ENCODE peak calls at places on chromosomes 16 and 17, in four cellular contexts. I, C, U and Q are unnamed samples.

GRCh38 chr17:76826290-76827138 is 41.7 kb upstream of the MGAT5B start:
- DNase-seq in I (no peak), U (no peak), C (no peak), Q (no peak)

GRCh38 chr17:50950002-50950877 is 84.1 kb upstream of the TOB1 start:
- DNase-seq in C (no peak), U (peak), I (peak), Q (peak)

GRCh38 chr16:89365044-89365467 is 125.3 kb downstream of the ANKRD11 start:
- DNase-seq in C (no peak), I (no peak), U (peak), Q (no peak)

GRCh38 chr16:88375236-88376052 is 7.3 kb upstream of the ZNF469 start:
- DNase-seq in C (no peak), I (peak), U (no peak), Q (no peak)

GRCh38 chr16:88617268-88618031 is 20.9 kb upstream of the IL17C start:
- DNase-seq in I (no peak), C (no peak), U (no peak), Q (no peak)

GRCh38 chr17:40559016-40559853 is 6.0 kb downstream of the CCR7 start:
- DNase-seq in I (no peak), C (no peak), U (no peak), Q (peak)

GRCh38 chr17:79461041-79461440 is 149.8 kb downstream of the RBFOX3 start:
- DNase-seq in I (no peak), U (no peak), C (no peak), Q (no peak)

GRCh38 chr16:88920618-88921602 is 54.5 kb upstream of the PABPN1L start:
- DNase-seq in I (no peak), U (peak), C (no peak), Q (peak)

GRCh38 chr16:67760206-67760605 is 41.1 kb upstream of the GFOD2 start:
- DNase-seq in U (no peak), C (no peak), I (no peak), Q (no peak)

GRCh38 chr17:34474706-34475105 is 104.7 kb upstream of the TMEM132E start:
- DNase-seq in I (no peak), U (no peak), C (peak), Q (no peak)

GRCh38 chr17:46782250-46782953 is 36.1 kb downstream of the WNT3 start:
- DNase-seq in I (no peak), C (no peak), U (no peak), Q (peak)

GRCh38 chr16:455453-455852 is 30.0 kb downstream of the RAB11FIP3 start:
- DNase-seq in I (no peak), U (no peak), C (no peak), Q (no peak)

GRCh38 chr17:61144876-61145564 is 254.6 kb upstream of the TBX2 start:
- DNase-seq in I (no peak), U (no peak), C (no peak), Q (no peak)

GRCh38 chr17:63132509-63132911 is 166.5 kb downstream of the TANC2 start:
- DNase-seq in C (no peak), U (peak), I (no peak), Q (no peak)

GRCh38 chr17:2656293-2656692 is 55.3 kb downstream of the CLUH start:
- DNase-seq in U (no peak), C (no peak), I (no peak), Q (no peak)

GRCh38 chr17:42697108-42697811 is 14.9 kb downstream of the CNTNAP1 start:
- DNase-seq in C (no peak), I (no peak), U (no peak), Q (no peak)